ENCODE peak calls at places on chromosomes 16 and 17, in ten cellular contexts. D is NCI-H2029; W is heart right ventricle; T is effector CD4-positive, alpha-beta T cell; I is SJCRH30; G is non-pigmented ciliary epithelial cell; R is memory B cell; O is RWPE1; U is NCI-H524 treated with DMSO at 0.1 percent for 48 hours; P is natural killer cell. M is an unnamed sample.
A peak's percentile ranks its signal among the peaks of the same experiment; 100 is the strongest.

GRCh38 chr17:19876524-19877161 is 8.9 kb upstream of the ULK2 start:
- DNase-seq in I (no peak), R (no peak), D (no peak), P (no peak), T (peak; percentile 5), O (no peak), U (no peak), W (peak; percentile 34), G (no peak), M (no peak)

GRCh38 chr17:57935833-57936807 is 19.1 kb downstream of the CUEDC1 start:
- DNase-seq in R (no peak), W (peak; percentile 63), D (no peak), U (no peak), G (no peak), O (no peak), I (no peak), T (no peak), P (no peak), M (peak; percentile 41)

GRCh38 chr17:5500247-5500803 is 14.0 kb downstream of the MIS12 start:
- DNase-seq in P (no peak), R (no peak), D (no peak), W (no peak), T (no peak), I (no peak), O (no peak), G (no peak), U (no peak), M (no peak)

GRCh38 chr16:84380405-84380804 is 12.1 kb downstream of the ATP2C2 start:
- DNase-seq in R (no peak), D (no peak), W (no peak), G (no peak), U (no peak), I (no peak), O (no peak), T (no peak), P (no peak), M (no peak)

GRCh38 chr16:82732461-82732860 is 105.7 kb downstream of the CDH13 start:
- DNase-seq in R (no peak), I (no peak), O (no peak), D (no peak), U (no peak), G (no peak), T (no peak), W (no peak), P (no peak), M (peak; percentile 17)

GRCh38 chr17:36608794-36609497 is 7.6 kb downstream of the MRM1 start:
- DNase-seq in P (no peak), W (no peak), U (peak; percentile 70), R (no peak), I (no peak), D (peak; percentile 64), G (no peak), O (peak; percentile 54), T (no peak), M (no peak)

GRCh38 chr16:56950881-56951771 is 10.6 kb upstream of the CETP start:
- DNase-seq in I (peak; percentile 76), R (peak; percentile 80), W (peak; percentile 26), G (no peak), D (no peak), P (no peak), U (no peak), T (peak; percentile 25), O (no peak), M (peak; percentile 58)

GRCh38 chr16:83045790-83046189 is 419.0 kb downstream of the CDH13 start:
- DNase-seq in O (no peak), D (no peak), G (no peak), T (no peak), P (no peak), R (no peak), W (no peak), I (no peak), U (no peak), M (no peak)

GRCh38 chr17:78394209-78394608 is 15.8 kb downstream of the PGS1 start:
- DNase-seq in U (no peak), W (no peak), O (no peak), R (no peak), P (no peak), G (no peak), D (peak; percentile 96), T (no peak), I (no peak), M (no peak)

GRCh38 chr17:69466905-69467630 is 52.6 kb downstream of the MAP2K6 start:
- DNase-seq in P (no peak), D (no peak), I (no peak), U (peak; percentile 74), W (no peak), O (no peak), G (peak; percentile 42), T (no peak), R (no peak), M (no peak)

GRCh38 chr17:19391432-19391831 is 4.4 kb upstream of the MFAP4 start:
- DNase-seq in R (no peak), U (no peak), I (no peak), O (no peak), W (no peak), G (no peak), T (no peak), D (no peak), P (no peak), M (no peak)

GRCh38 chr17:55996826-55997225 is 156.4 kb upstream of the ANKFN1 start:
- DNase-seq in G (no peak), I (no peak), T (no peak), R (no peak), D (no peak), P (no peak), W (no peak), O (no peak), U (peak; percentile 30), M (peak; percentile 10)

GRCh38 chr17:253091-253846 is 71.8 kb upstream of the DOC2B start:
- DNase-seq in R (no peak), I (no peak), O (no peak), P (peak; percentile 12), W (no peak), U (no peak), D (no peak), T (no peak), G (no peak), M (no peak)

GRCh38 chr17:82317394-82318168 is at the start of gene CD7:
- DNase-seq in T (peak; percentile 52), U (no peak), D (no peak), I (peak; percentile 52), O (no peak), R (no peak), W (no peak), P (peak; percentile 61), G (no peak), M (no peak)